ENCODE peak calls at places on chromosome 5, in four cellular contexts. One of them, this sample, is unnamed.

GRCh38 chr5:94376672-94377345 is 241.6 kb downstream of the KIAA0825 start:
- DNase-seq in COR-L47: peak
- DNase-seq in activated CD4-positive, alpha-beta T cell treated with anti-CD3 and anti-CD28 coated beads for 24 hours: no peak
- DNase-seq in NCI-H2029 treated with DMSO at 0.1 percent for 48 hours: peak
- DNase-seq in this sample: no peak

GRCh38 chr5:142839711-142840441 is 69.7 kb downstream of the ARHGAP26 start:
- DNase-seq in COR-L47: no peak
- DNase-seq in activated CD4-positive, alpha-beta T cell treated with anti-CD3 and anti-CD28 coated beads for 24 hours: no peak
- DNase-seq in NCI-H2029 treated with DMSO at 0.1 percent for 48 hours: no peak
- DNase-seq in this sample: peak

GRCh38 chr5:61534481-61535267 is 202.6 kb downstream of the ZSWIM6 start:
- DNase-seq in COR-L47: no peak
- DNase-seq in activated CD4-positive, alpha-beta T cell treated with anti-CD3 and anti-CD28 coated beads for 24 hours: no peak
- DNase-seq in NCI-H2029 treated with DMSO at 0.1 percent for 48 hours: no peak
- DNase-seq in this sample: no peak

GRCh38 chr5:6574537-6574936 is 58.3 kb downstream of the NSUN2 start:
- DNase-seq in COR-L47: no peak
- DNase-seq in activated CD4-positive, alpha-beta T cell treated with anti-CD3 and anti-CD28 coated beads for 24 hours: no peak
- DNase-seq in NCI-H2029 treated with DMSO at 0.1 percent for 48 hours: peak
- DNase-seq in this sample: no peak

GRCh38 chr5:59342181-59342580 is 551.3 kb downstream of the PDE4D start:
- DNase-seq in COR-L47: no peak
- DNase-seq in activated CD4-positive, alpha-beta T cell treated with anti-CD3 and anti-CD28 coated beads for 24 hours: no peak
- DNase-seq in NCI-H2029 treated with DMSO at 0.1 percent for 48 hours: peak
- DNase-seq in this sample: no peak

GRCh38 chr5:83925952-83926351 is 205.3 kb upstream of the HAPLN1 start:
- DNase-seq in COR-L47: no peak
- DNase-seq in activated CD4-positive, alpha-beta T cell treated with anti-CD3 and anti-CD28 coated beads for 24 hours: no peak
- DNase-seq in NCI-H2029 treated with DMSO at 0.1 percent for 48 hours: no peak
- DNase-seq in this sample: no peak

GRCh38 chr5:93100976-93101375 is 480.0 kb downstream of the NR2F1-AS1 start:
- DNase-seq in COR-L47: no peak
- DNase-seq in activated CD4-positive, alpha-beta T cell treated with anti-CD3 and anti-CD28 coated beads for 24 hours: no peak
- DNase-seq in NCI-H2029 treated with DMSO at 0.1 percent for 48 hours: no peak
- DNase-seq in this sample: no peak

GRCh38 chr5:174305241-174305681 is 259.8 kb downstream of the NSG2 start:
- DNase-seq in COR-L47: no peak
- DNase-seq in activated CD4-positive, alpha-beta T cell treated with anti-CD3 and anti-CD28 coated beads for 24 hours: no peak
- DNase-seq in NCI-H2029 treated with DMSO at 0.1 percent for 48 hours: no peak
- DNase-seq in this sample: no peak

GRCh38 chr5:176578391-176578808 is 29.3 kb downstream of the CDHR2 start:
- DNase-seq in COR-L47: peak
- DNase-seq in activated CD4-positive, alpha-beta T cell treated with anti-CD3 and anti-CD28 coated beads for 24 hours: no peak
- DNase-seq in NCI-H2029 treated with DMSO at 0.1 percent for 48 hours: no peak
- DNase-seq in this sample: peak

GRCh38 chr5:50352390-50352789 is 88.7 kb downstream of the EMB start:
- DNase-seq in COR-L47: no peak
- DNase-seq in activated CD4-positive, alpha-beta T cell treated with anti-CD3 and anti-CD28 coated beads for 24 hours: no peak
- DNase-seq in NCI-H2029 treated with DMSO at 0.1 percent for 48 hours: no peak
- DNase-seq in this sample: no peak

GRCh38 chr5:91383956-91384300 is 811 bp upstream of the ARRDC3 start:
- DNase-seq in COR-L47: no peak
- DNase-seq in activated CD4-positive, alpha-beta T cell treated with anti-CD3 and anti-CD28 coated beads for 24 hours: no peak
- DNase-seq in NCI-H2029 treated with DMSO at 0.1 percent for 48 hours: peak
- DNase-seq in this sample: no peak

GRCh38 chr5:1516615-1517601 is 6.9 kb downstream of the LPCAT1 start:
- DNase-seq in COR-L47: no peak
- DNase-seq in activated CD4-positive, alpha-beta T cell treated with anti-CD3 and anti-CD28 coated beads for 24 hours: no peak
- DNase-seq in NCI-H2029 treated with DMSO at 0.1 percent for 48 hours: no peak
- DNase-seq in this sample: no peak

This sample was measured in thyroid gland.